ENCODE peak calls at places on chromosome 1, in eight cellular contexts. I is fibroblast of mammary gland; U is CD8-positive, alpha-beta T cell; O is body of pancreas; H is choroid plexus epithelial cell; W is suprapubic skin; S is A549; J is spleen. G is an unnamed sample.

GRCh38 chr1:171748651-171749050 is 6.8 kb upstream of the VAMP4 start:
- DNase-seq in I (no peak), J (no peak), H (no peak), U (no peak), O (no peak), S (no peak), W (no peak), G (no peak)

GRCh38 chr1:7625401-7625800 is 145.7 kb upstream of the VAMP3 start:
- DNase-seq in S (no peak), U (no peak), W (no peak), O (no peak), I (no peak), J (peak; percentile 47), H (no peak), G (no peak)

GRCh38 chr1:234907585-234908457 is 220.8 kb downstream of the TOMM20 start:
- DNase-seq in O (no peak), U (no peak), W (no peak), J (no peak), I (peak; percentile 92), H (peak; percentile 55), S (no peak), G (peak; percentile 70)

GRCh38 chr1:211729238-211729637 is 53.8 kb upstream of the NEK2 start:
- DNase-seq in S (no peak), U (no peak), H (no peak), I (no peak), W (no peak), O (no peak), J (no peak), G (no peak)

GRCh38 chr1:187313115-187313514 is 484.4 kb downstream of the PLA2G4A start:
- DNase-seq in W (no peak), U (no peak), H (no peak), S (no peak), J (no peak), I (no peak), O (no peak), G (no peak)

GRCh38 chr1:233394860-233395717 is 67.6 kb downstream of the MAP3K21 start:
- DNase-seq in H (peak; percentile 79), W (no peak), J (no peak), U (no peak), S (peak; percentile 70), I (peak; percentile 64), O (peak; percentile 28), G (peak; percentile 70)

GRCh38 chr1:174768516-174768915 is 231.2 kb upstream of the CACYBP start:
- DNase-seq in I (no peak), J (no peak), S (no peak), O (no peak), W (no peak), H (no peak), U (no peak), G (no peak)

GRCh38 chr1:24594328-24594598 is 38.4 kb downstream of the NCMAP start:
- DNase-seq in O (no peak), J (no peak), S (no peak), H (no peak), I (no peak), U (no peak), W (no peak), G (no peak)

GRCh38 chr1:40232444-40232843 is 15.3 kb upstream of the TMCO2 start:
- DNase-seq in J (no peak), I (no peak), O (no peak), H (no peak), W (no peak), U (no peak), S (no peak), G (no peak)

GRCh38 chr1:3312894-3313578 is 141.4 kb upstream of the ARHGEF16 start:
- DNase-seq in H (peak; percentile 99), J (no peak), S (peak; percentile 91), U (no peak), I (peak; percentile 98), O (peak; percentile 68), W (peak; percentile 93), G (peak; percentile 99)

GRCh38 chr1:3314561-3315271 is 139.7 kb upstream of the ARHGEF16 start:
- DNase-seq in I (peak; percentile 74), H (peak; percentile 32), O (no peak), S (no peak), W (no peak), U (no peak), J (no peak), G (peak; percentile 58)

GRCh38 chr1:3315399-3315798 is 139.1 kb upstream of the ARHGEF16 start:
- DNase-seq in J (no peak), H (no peak), O (no peak), I (no peak), W (no peak), S (no peak), U (no peak), G (no peak)

GRCh38 chr1:3312310-3312734 is 142.1 kb upstream of the ARHGEF16 start:
- DNase-seq in S (no peak), O (no peak), I (no peak), J (no peak), H (no peak), U (no peak), W (no peak), G (no peak)

GRCh38 chr1:3313579-3313955 is 140.9 kb upstream of the ARHGEF16 start:
- DNase-seq in I (peak; percentile 90), H (peak; percentile 95), J (no peak), W (peak; percentile 81), S (no peak), U (no peak), O (peak; percentile 70), G (peak; percentile 94)
- H3K4me3 ChIP-seq in I (no peak overlapping the region), H (no peak overlapping the region), J (no peak overlapping the region), W (no peak overlapping the region), S (no peak overlapping the region), U (no peak overlapping the region), O (no peak overlapping the region), G (no peak overlapping the region)

GRCh38 chr1:43976890-43977289 is 2.1 kb upstream of the B4GALT2 start:
- DNase-seq in S (no peak), J (peak; percentile 72), O (no peak), H (no peak), W (no peak), U (no peak), I (no peak), G (no peak)

GRCh38 chr1:43974443-43975248 is at the start of gene ATP6V0B:
- DNase-seq in O (peak; percentile 97), I (peak; percentile 90), U (peak; percentile 94), H (peak; percentile 95), J (peak; percentile 99), S (peak; percentile 91), W (peak; percentile 99), G (peak; percentile 93)

GRCh38 chr1:43975249-43975961 is 645 bp downstream of the ATP6V0B start:
- DNase-seq in U (no peak), W (peak; percentile 84), S (no peak), I (no peak), J (peak; percentile 95), O (peak; percentile 70), H (peak; percentile 33), G (no peak)

GRCh38 chr1:43977376-43978263 is 1.4 kb upstream of the B4GALT2 start:
- DNase-seq in H (no peak), J (no peak), O (no peak), S (no peak), W (no peak), I (no peak), U (no peak), G (no peak)

DNA sequence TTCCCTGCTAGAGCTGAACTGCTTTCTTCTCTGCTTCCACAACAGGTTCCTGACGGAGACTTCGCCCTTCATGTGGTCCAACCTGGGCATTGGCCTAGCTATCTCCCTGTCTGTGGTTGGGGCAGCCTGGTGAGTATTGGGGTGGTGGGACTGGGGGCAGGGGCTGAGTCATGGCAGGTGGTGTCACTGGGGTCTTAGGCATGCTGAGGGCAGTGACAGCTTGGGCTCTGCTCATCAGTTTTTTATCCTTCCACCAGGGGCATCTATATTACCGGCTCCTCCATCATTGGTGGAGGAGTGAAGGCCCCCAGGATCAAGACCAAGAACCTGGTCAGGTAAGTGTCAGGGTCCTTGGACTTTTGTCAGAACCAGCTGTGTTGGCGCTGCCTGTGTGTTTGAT is 1.3 kb downstream of the ATP6V0B start:
- DNase-seq in S (no peak), U (no peak), I (no peak), O (no peak), J (no peak), W (no peak), H (no peak), G (no peak)
- TF ChIP-seq CTCF in S (no peak), U (no peak), I (no peak), O (no peak), J (no peak), W (no peak), H (peak; percentile 19), G (no peak)

GRCh38 chr1:56175211-56175610 is 404.2 kb downstream of the PLPP3 start:
- DNase-seq in W (no peak), O (no peak), J (no peak), I (no peak), U (no peak), S (no peak), H (no peak), G (peak; percentile 52)

GRCh38 chr1:56179571-56179970 is 399.8 kb downstream of the PLPP3 start:
- DNase-seq in U (no peak), O (no peak), J (no peak), W (no peak), I (no peak), H (no peak), S (no peak), G (no peak)

GRCh38 chr1:56183151-56183550 is 396.2 kb downstream of the PLPP3 start:
- DNase-seq in I (no peak), W (no peak), S (no peak), H (no peak), U (no peak), O (no peak), J (no peak), G (no peak)

GRCh38 chr1:56185493-56185892 is 393.9 kb downstream of the PLPP3 start:
- DNase-seq in W (no peak), U (no peak), J (no peak), O (no peak), I (no peak), S (no peak), H (no peak), G (peak; percentile 29)

DNA sequence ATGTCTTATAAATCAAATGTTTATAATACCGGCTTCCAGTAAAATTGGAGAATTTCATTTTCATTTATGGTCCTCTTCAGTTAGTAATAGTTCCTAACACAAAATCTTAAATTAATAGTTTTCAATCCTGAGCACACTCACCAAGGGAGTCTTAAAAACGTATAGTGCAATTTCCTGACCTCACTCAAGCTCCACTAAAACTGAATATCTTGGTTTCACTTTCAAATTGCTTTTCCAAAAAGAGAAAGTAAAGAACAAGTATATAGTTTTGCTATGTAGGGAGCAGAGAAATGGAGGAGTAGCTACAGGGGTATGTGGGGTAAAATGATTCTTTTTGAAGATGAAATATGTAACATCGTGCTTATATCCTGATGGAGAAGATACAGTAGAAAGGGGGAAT is 398.6 kb downstream of the PLPP3 start:
- DNase-seq in I (peak; percentile 34), J (no peak), O (no peak), S (no peak), W (no peak), H (peak; percentile 36), U (no peak), G (peak; percentile 46)
- H3K4me3 ChIP-seq in I (no peak overlapping the region), J (no peak overlapping the region), O (no peak overlapping the region), S (no peak overlapping the region), W (peak overlapping the region; percentile 34), H (no peak overlapping the region), U (no peak overlapping the region), G (no peak overlapping the region)

DNA sequence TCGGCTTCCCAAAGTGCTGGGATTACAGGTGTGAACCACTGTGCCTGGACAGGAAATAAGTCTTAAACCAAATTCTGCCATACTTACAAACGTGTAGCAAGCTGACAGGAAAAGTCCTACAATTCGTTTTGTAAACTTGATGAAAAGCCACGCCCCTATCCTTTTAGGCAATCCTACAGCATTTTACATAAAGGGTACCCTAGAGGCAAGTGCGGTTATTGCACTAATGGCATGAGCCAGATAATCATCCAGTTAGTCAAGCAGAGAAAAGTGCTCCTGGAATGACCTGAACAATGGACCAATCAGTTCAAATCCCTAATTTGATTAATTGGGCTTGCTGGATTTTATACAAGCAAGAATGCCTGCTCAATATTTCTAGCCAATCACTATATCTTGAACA is 338.2 kb downstream of the KIF26B start:
- DNase-seq in I (no peak), U (no peak), H (peak; percentile 32), O (no peak), S (peak; percentile 37), W (no peak), J (no peak), G (no peak)
- TF ChIP-seq CTCF in I (peak; percentile 29), U (no peak), H (peak; percentile 32), O (no peak), S (no peak), W (no peak), J (no peak), G (peak; percentile 16)